ENCODE peak calls at places on chromosomes 13 and 19, in five cellular contexts. T is cardiac muscle cell, B is germinal center, E is cardiac fibroblast, V is pancreas. N is an unnamed sample.

GRCh38 chr13:42602910-42603309 is 29.0 kb downstream of the TNFSF11 start:
- DNase-seq in B (peak), V (no peak), T (no peak), E (peak), N (no peak)

GRCh38 chr19:4371209-4371897 is 28.0 kb downstream of the MPND start:
- DNase-seq in T (no peak), V (no peak), E (no peak), B (no peak), N (no peak)

GRCh38 chr13:26785845-26786630 is 25.5 kb upstream of the GPR12 start:
- DNase-seq in E (peak), V (no peak), B (peak), T (no peak), N (no peak)

GRCh38 chr13:19658192-19658591 is 24.7 kb downstream of the MPHOSPH8 start:
- DNase-seq in E (no peak), T (no peak), B (no peak), V (no peak), N (no peak)

GRCh38 chr19:55369651-55370304 is 485 bp downstream of the IL11 start:
- DNase-seq in V (peak), E (peak), B (peak), T (peak), N (no peak)

GRCh38 chr19:44872661-44873060 is 18.4 kb upstream of the TOMM40 start:
- DNase-seq in T (no peak), V (peak), E (no peak), B (no peak), N (no peak)

GRCh38 chr19:11479470-11480080 is 1.3 kb downstream of the ELAVL3 start:
- DNase-seq in B (peak), T (peak), E (peak), V (peak), N (peak)

GRCh38 chr19:13986348-13986904 is 19.7 kb downstream of the RFX1 start:
- DNase-seq in V (peak), B (peak), E (peak), T (no peak), N (peak)

GRCh38 chr13:41401371-41401770 is 56.0 kb upstream of the RGCC start:
- DNase-seq in V (no peak), E (no peak), T (no peak), B (no peak), N (no peak)

GRCh38 chr19:33302175-33302973 is at the start of gene CEBPA:
- DNase-seq in B (peak), E (peak), T (peak), V (peak), N (peak)